ENCODE peak calls at places on chromosomes 1 and 21, in eight cellular contexts. D is vagina, A is esophagus squamous epithelium, I is adrenal gland, Q is H1, S is breast epithelium, E is IMR-90, R is uterus. T is an unnamed sample.

GRCh38 chr1:167430849-167431242 is 87.5 kb downstream of the CD247 start:
- DNase-seq in D (no peak), A (no peak), I (no peak), Q (no peak), S (no peak), E (no peak), R (no peak), T (no peak)

GRCh38 chr1:41880261-41880660 is 38.5 kb downstream of the HIVEP3 start:
- DNase-seq in D (no peak), A (no peak), I (no peak), Q (no peak), S (no peak), E (peak; percentile 63), R (no peak), T (no peak)

GRCh38 chr1:222546548-222547259 is 1.2 kb downstream of the HHIPL2 start:
- DNase-seq in D (no peak), A (no peak), I (peak; percentile 17), Q (no peak), S (no peak), E (peak; percentile 83), R (no peak), T (no peak)

GRCh38 chr1:21266119-21266774 is 24.0 kb downstream of the ECE1 start:
- DNase-seq in D (no peak), A (no peak), I (no peak), Q (no peak), S (no peak), E (no peak), R (no peak), T (no peak)

GRCh38 chr1:97332716-97333115 is 588.1 kb downstream of the DPYD start:
- DNase-seq in D (no peak), A (no peak), I (no peak), Q (no peak), S (no peak), E (peak; percentile 89), R (no peak), T (no peak)

GRCh38 chr1:219924348-219924747 is 4.0 kb downstream of the SLC30A10 start:
- DNase-seq in D (no peak), A (no peak), I (no peak), Q (no peak), S (no peak), E (no peak), R (no peak), T (no peak)

GRCh38 chr1:86860020-86860419 is 53.9 kb downstream of the SELENOF start:
- DNase-seq in D (no peak), A (no peak), I (no peak), Q (no peak), S (no peak), E (no peak), R (no peak), T (no peak)

GRCh38 chr1:93080424-93080823 is 1.3 kb downstream of the MTF2 start:
- DNase-seq in D (no peak), A (no peak), I (no peak), Q (no peak), S (no peak), E (peak; percentile 83), R (no peak), T (peak; percentile 22)

GRCh38 chr21:28761709-28762356 is 230.8 kb downstream of the LTN1 start:
- DNase-seq in D (no peak), A (no peak), I (no peak), Q (no peak), S (no peak), E (peak; percentile 52), R (no peak), T (no peak)

GRCh38 chr21:23478381-23478780 is 2128.9 kb downstream of the MRPL39 start:
- DNase-seq in D (no peak), A (no peak), I (no peak), Q (no peak), S (no peak), E (no peak), R (no peak), T (no peak)

GRCh38 chr21:23475518-23476189 is 2131.6 kb downstream of the MRPL39 start:
- DNase-seq in D (no peak), A (no peak), I (no peak), Q (no peak), S (no peak), E (no peak), R (no peak), T (no peak)

DNA sequence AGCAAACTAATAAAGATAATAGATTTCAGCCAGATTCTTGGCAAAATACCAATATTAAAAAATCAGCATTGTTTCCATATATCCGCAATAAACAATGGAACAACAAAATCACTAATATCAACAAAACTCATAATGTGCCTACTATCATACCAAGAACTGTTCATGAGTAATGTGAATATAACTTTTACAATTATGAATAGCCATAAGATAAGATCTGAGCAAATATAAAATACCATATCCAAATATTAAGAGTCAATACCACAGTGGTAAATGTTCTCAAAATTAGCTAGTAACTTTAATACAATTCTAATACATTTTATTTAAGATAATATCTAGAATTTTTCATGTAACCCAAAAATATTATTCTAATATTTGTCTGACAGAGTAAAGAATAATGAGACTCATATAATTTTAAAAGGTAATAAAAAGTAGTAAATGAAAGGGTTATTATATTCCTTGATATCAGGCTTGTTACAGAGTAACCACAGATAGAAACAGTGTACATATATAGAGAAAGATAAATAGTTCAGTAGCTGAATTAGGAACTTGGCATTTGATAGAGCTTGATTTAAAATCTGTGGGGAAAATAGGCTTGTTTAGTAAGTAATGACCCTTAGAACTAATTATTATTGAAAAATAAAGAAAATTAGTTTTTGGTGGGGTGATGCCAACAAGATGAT is 2126.6 kb downstream of the MRPL39 start:
- DNase-seq in D (no peak), A (no peak), I (no peak), Q (no peak), S (no peak), E (no peak), R (no peak), T (no peak)
- H3K9me3 ChIP-seq in D (no peaks in the 10 kb centered on the region), A (no peaks in the 10 kb centered on the region), I (no peaks in the 10 kb centered on the region), Q (no peaks in the 10 kb centered on the region), S (no peaks in the 10 kb centered on the region), E (peaks cover 8% of the 10 kb centered on the region), R (no peaks in the 10 kb centered on the region), T (no peaks in the 10 kb centered on the region)

GRCh38 chr1:234260578-234260977 is 112.7 kb upstream of the COA6 start:
- DNase-seq in D (peak; percentile 27), A (no peak), I (no peak), Q (no peak), S (no peak), E (no peak), R (no peak), T (no peak)

GRCh38 chr1:234264832-234265231 is 108.4 kb upstream of the COA6 start:
- DNase-seq in D (peak; percentile 11), A (no peak), I (no peak), Q (no peak), S (no peak), E (no peak), R (no peak), T (no peak)

GRCh38 chr1:234261545-234261944 is 111.7 kb upstream of the COA6 start:
- DNase-seq in D (peak; percentile 54), A (no peak), I (no peak), Q (no peak), S (no peak), E (no peak), R (no peak), T (no peak)

GRCh38 chr1:234262007-234262753 is 111.1 kb upstream of the COA6 start:
- DNase-seq in D (no peak), A (no peak), I (no peak), Q (no peak), S (no peak), E (no peak), R (no peak), T (no peak)

GRCh38 chr1:234262754-234263105 is 110.5 kb upstream of the COA6 start:
- DNase-seq in D (peak; percentile 77), A (no peak), I (peak; percentile 64), Q (no peak), S (no peak), E (peak; percentile 19), R (no peak), T (no peak)
- TF ChIP-seq POLR2A in D (no peak), A (no peak), I (no peak), Q (no peak), S (no peak), E (no peak), R (no peak), T (no peak)

GRCh38 chr1:152580433-152580832 is at the start of gene LCE3D:
- DNase-seq in D (no peak), A (no peak), I (no peak), Q (no peak), S (no peak), E (peak; percentile 0), R (no peak), T (no peak)
- H3K9me3 ChIP-seq in D (no peaks in the 10 kb centered on the region), A (no peaks in the 10 kb centered on the region), I (no peaks in the 10 kb centered on the region), Q (peaks cover 64% of the 10 kb centered on the region), S (no peaks in the 10 kb centered on the region), E (no peaks in the 10 kb centered on the region), R (no peaks in the 10 kb centered on the region), T (no peaks in the 10 kb centered on the region)

GRCh38 chr1:155323729-155324040 is 3.0 kb downstream of the RUSC1 start:
- DNase-seq in D (no peak), A (peak; percentile 69), I (peak; percentile 95), Q (peak; percentile 77), S (peak; percentile 80), E (peak; percentile 86), R (peak; percentile 93), T (peak; percentile 86)

GRCh38 chr1:155322571-155322952 is 1.9 kb downstream of the RUSC1 start:
- DNase-seq in D (no peak), A (no peak), I (peak; percentile 62), Q (no peak), S (no peak), E (peak; percentile 39), R (peak; percentile 56), T (peak; percentile 28)

GRCh38 chr1:155324041-155324716 is 3.5 kb downstream of the RUSC1 start:
- DNase-seq in D (peak; percentile 99), A (peak; percentile 70), I (peak; percentile 98), Q (peak; percentile 77), S (peak; percentile 94), E (peak; percentile 93), R (peak; percentile 94), T (peak; percentile 95)

GRCh38 chr1:155321577-155322497 is 1.1 kb downstream of the RUSC1 start:
- DNase-seq in D (no peak), A (no peak), I (no peak), Q (no peak), S (no peak), E (no peak), R (peak; percentile 32), T (no peak)

GRCh38 chr1:155322953-155323728 is 2.4 kb downstream of the RUSC1 start:
- DNase-seq in D (peak; percentile 94), A (no peak), I (peak; percentile 93), Q (peak; percentile 82), S (peak; percentile 89), E (peak; percentile 93), R (peak; percentile 91), T (peak; percentile 81)
- TF ChIP-seq POLR2A in D (peak; percentile 11), A (no peak), I (peak; percentile 58), Q (no peak), S (no peak), E (no peak), R (peak; percentile 40), T (no peak)

GRCh38 chr21:30138483-30138882 is 28.1 kb downstream of the CLDN17 start:
- DNase-seq in D (no peak), A (no peak), I (no peak), Q (no peak), S (no peak), E (no peak), R (no peak), T (no peak)
- H3K9me3 ChIP-seq in D (no peaks in the 10 kb centered on the region), A (no peaks in the 10 kb centered on the region), I (no peaks in the 10 kb centered on the region), Q (no peaks in the 10 kb centered on the region), S (no peaks in the 10 kb centered on the region), E (peaks cover 7% of the 10 kb centered on the region), R (no peaks in the 10 kb centered on the region), T (no peaks in the 10 kb centered on the region)

GRCh38 chr1:203861379-203862184 is at the start of gene SNRPE:
- DNase-seq in D (peak; percentile 98), A (peak; percentile 77), I (peak; percentile 97), Q (peak; percentile 96), S (peak; percentile 96), E (peak; percentile 98), R (peak; percentile 96), T (peak; percentile 97)
- TF ChIP-seq POLR2A in D (peak; percentile 62), A (no peak), I (peak; percentile 39), Q (peak; percentile 70), S (peak; percentile 77), E (peak; percentile 84), R (peak; percentile 66), T (no peak)